ENCODE peak calls at places on chromosomes 3 and 15, in six cellular contexts. C is endodermal cell, J is esophagus muscularis mucosa, P is right atrium auricular region, A is sigmoid colon, M is SJSA1. W is an unnamed sample. For H3K4me1 and H3K9me3, the result is how much of the 10 kb centered on the place peaks cover.

GRCh38 chr3:138547342-138547975 is 46.6 kb downstream of the CEP70 start:
- DNase-seq in C (no peak), J (no peak), P (no peak), A (no peak), M (no peak), W (no peak)

GRCh38 chr15:52076889-52077781 is 35.4 kb downstream of the BCL2L10 start:
- DNase-seq in C (no peak), J (no peak), P (no peak), A (no peak), M (peak), W (no peak)

GRCh38 chr15:56956538-56956937 is 38.1 kb downstream of the TCF12 start:
- DNase-seq in C (no peak), J (no peak), P (no peak), A (no peak), M (no peak), W (no peak)

GRCh38 chr3:139353920-139354556 is 10.2 kb downstream of the MRPS22 start:
- DNase-seq in C (peak), J (no peak), P (no peak), A (no peak), M (no peak), W (no peak)

GRCh38 chr15:79310612-79310984 is 314 bp upstream of the TMED3 start:
- DNase-seq in C (no peak), J (peak), P (no peak), A (no peak), M (no peak), W (no peak)

GRCh38 chr15:69031013-69032001 is 16.8 kb downstream of the NOX5 start:
- DNase-seq in C (peak), J (peak), P (no peak), A (no peak), M (peak), W (peak)

GRCh38 chr3:171528102-171528501 is 67.9 kb upstream of the TNIK start:
- DNase-seq in C (no peak), J (no peak), P (no peak), A (no peak), M (no peak), W (no peak)

GRCh38 chr3:124834723-124835718 is 52.1 kb downstream of the ITGB5 start:
- DNase-seq in C (peak), J (no peak), P (peak), A (peak), M (peak), W (peak)

GRCh38 chr15:99409097-99409473 is 156.7 kb upstream of the MEF2A start:
- DNase-seq in C (peak), J (peak), P (peak), A (peak), M (no peak), W (peak)

GRCh38 chr15:101324513-101325177 is 29.6 kb upstream of the SNRPA1 start:
- DNase-seq in C (peak), J (no peak), P (no peak), A (no peak), M (peak), W (no peak)

GRCh38 chr3:126412841-126413692 is 18.4 kb downstream of the CFAP100 start:
- DNase-seq in C (peak), J (no peak), P (no peak), A (no peak), M (no peak), W (no peak)

GRCh38 chr3:108818404-108818803 is 4.2 kb upstream of the TRAT1 start:
- DNase-seq in C (peak), J (no peak), P (no peak), A (no peak), M (peak), W (no peak)

GRCh38 chr3:149095487-149095886 is 9.2 kb upstream of the HLTF start:
- DNase-seq in C (no peak), J (no peak), P (no peak), A (no peak), M (no peak), W (no peak)

DNA sequence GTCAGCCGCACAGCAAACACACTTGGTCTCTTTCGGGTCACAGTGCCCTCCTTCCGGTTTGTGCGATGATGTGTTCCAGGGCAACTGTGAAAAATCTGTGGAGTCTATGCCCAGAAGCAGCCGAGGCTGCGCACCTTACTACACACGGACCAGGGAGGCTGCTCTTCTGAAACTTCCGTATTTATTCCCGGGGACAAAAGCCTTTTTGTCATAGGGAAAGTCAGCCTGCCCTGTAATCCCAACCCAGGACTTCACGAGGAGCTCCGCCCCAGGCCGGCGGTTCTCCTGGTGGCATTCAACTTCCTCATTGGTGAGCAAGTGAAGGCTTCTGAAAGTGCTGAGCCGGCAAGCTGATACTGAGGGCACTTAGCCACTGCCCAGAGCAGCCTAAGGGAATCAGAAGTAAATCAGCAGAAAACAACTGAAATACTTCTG is 126.5 kb downstream of the FMN1 start:
- DNase-seq in C (peak), J (no peak), P (no peak), A (peak), M (peak), W (peak)
- H3K4me3 ChIP-seq in C (no peak), J (no peak), P (no peak), A (peak), M (peak), W (peak)

GRCh38 chr3:13426591-13426990 is 6.5 kb upstream of the NUP210 start:
- DNase-seq in C (no peak), J (no peak), P (no peak), A (no peak), M (no peak), W (no peak)

GRCh38 chr3:13420817-13421755 is 964 bp upstream of the NUP210 start:
- DNase-seq in C (peak), J (no peak), P (no peak), A (no peak), M (no peak), W (no peak)

GRCh38 chr3:13425692-13426091 is 5.6 kb upstream of the NUP210 start:
- DNase-seq in C (no peak), J (no peak), P (no peak), A (no peak), M (no peak), W (no peak)

GRCh38 chr3:13424865-13425605 is 4.9 kb upstream of the NUP210 start:
- DNase-seq in C (no peak), J (no peak), P (no peak), A (no peak), M (no peak), W (no peak)

GRCh38 chr3:13424111-13424844 is 4.2 kb upstream of the NUP210 start:
- DNase-seq in C (no peak), J (no peak), P (no peak), A (no peak), M (no peak), W (no peak)
- H3K4me1 ChIP-seq in C (under half), J (under half), P (under half), A (under half), M (under half), W (under half)

DNA sequence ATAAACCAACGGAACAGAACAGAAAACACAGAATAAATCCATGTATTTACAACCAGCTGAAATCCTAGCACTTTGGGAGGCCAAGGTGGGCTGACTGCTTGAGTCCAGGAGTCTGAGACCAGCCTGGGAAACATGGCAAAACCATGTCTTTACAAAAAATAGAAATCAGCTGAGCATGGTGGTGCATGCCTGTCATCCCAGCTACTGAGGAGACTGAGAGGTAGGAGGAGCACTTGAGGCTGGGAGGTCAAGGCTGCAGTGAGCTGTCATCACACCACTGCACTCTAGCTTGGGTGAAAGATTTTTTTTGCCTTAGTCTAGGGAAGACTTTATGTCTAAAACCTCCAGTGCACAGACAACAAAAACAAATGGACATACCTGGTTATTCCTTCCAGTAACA is 120.7 kb downstream of the STT3B start:
- DNase-seq in C (no peak), J (no peak), P (no peak), A (no peak), M (no peak), W (no peak)
- H3K9me3 ChIP-seq in C (half or more), J (half or more), P (half or more), A (under half), M (under half), W (half or more)

DNA sequence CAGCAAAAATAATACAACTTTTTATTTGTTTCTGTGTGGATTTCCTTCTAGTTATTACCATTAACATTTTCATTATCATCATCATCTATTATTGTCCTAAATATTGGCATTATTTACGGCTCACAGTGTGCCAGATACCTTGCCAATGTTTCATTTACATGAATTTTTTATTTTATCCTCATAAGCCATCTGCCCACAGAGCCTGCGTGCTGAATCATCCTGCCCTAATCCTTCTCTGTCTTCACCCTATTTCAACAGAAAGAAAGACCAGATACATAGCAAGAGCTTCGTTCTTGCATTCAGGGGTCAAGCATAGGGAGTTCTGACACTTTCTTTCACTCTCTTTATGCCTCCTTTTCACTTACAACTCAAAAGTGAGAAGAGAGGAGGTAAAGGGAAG is 82.0 kb downstream of the KCNMB2 start:
- DNase-seq in C (no peak), J (no peak), P (no peak), A (no peak), M (no peak), W (no peak)
- H3K4me3 ChIP-seq in C (no peak), J (peak), P (peak), A (peak), M (no peak), W (peak)

GRCh38 chr15:93049233-93049632 is 39.8 kb downstream of the RGMA start:
- DNase-seq in C (no peak), J (no peak), P (no peak), A (no peak), M (no peak), W (no peak)
- H3K4me1 ChIP-seq in C (under half), J (under half), P (under half), A (under half), M (under half), W (under half)

DNA sequence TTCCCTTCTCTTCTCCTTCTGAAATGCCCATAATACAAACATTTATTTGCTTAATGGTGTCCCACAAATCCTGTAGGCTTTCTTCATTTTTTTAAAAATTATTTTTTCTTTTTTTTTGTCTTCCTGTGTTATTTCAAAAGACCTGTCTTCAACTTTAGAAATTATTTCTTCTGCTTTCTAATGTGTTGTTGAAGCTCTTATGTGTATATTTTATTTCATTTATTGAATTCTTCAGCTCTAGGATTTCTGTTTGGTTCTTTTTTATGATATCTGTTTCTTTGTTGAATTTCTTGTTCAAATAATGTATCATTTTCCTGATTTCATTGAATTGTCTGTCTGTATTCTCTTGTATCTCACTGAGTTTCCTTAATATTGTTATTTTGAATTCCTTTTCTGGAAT is 63.1 kb downstream of the AP4E1 start:
- DNase-seq in C (no peak), J (no peak), P (no peak), A (no peak), M (no peak), W (no peak)
- H3K9me3 ChIP-seq in C (under half), J (under half), P (under half), A (under half), M (under half), W (under half)

DNA sequence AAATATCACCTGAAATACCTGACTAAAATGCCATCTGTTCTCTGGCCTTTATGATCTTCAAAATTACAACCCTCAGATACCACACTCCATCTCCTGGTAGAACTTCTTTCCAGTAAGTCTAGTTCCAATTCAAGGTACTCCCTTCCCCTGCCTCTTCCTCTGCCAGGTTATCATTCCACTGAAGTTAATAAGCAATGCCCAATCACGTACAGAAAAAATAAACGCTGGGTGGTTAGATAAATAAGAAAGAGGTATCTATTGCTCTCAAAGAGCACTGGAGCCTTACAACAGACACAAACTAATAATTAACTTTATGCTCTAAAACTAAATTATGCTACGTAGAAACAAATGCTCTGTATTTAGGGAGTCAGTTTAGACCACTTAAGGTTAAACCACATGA is 112.5 kb downstream of the MYO9A start:
- DNase-seq in C (no peak), J (no peak), P (no peak), A (no peak), M (no peak), W (no peak)
- H3K4me3 ChIP-seq in C (no peak), J (no peak), P (no peak), A (no peak), M (no peak), W (no peak)

W was measured in psoas muscle.